ENCODE peak calls at places on chromosome 20, in ten cellular contexts. Z, B, P, E, A, G, U, I, X and D are unnamed samples.

GRCh38 chr20:3461911-3462677 is 8.7 kb upstream of the ATRN start:
- DNase-seq in A (no peak), P (no peak), I (no peak), G (no peak), Z (no peak), U (peak), X (peak), E (no peak), B (no peak), D (no peak)

GRCh38 chr20:37902504-37903313 is at the start of gene VSTM2L:
- DNase-seq in Z (no peak), G (peak), X (peak), E (peak), P (peak), I (peak), U (peak), A (no peak), B (no peak), D (no peak)

GRCh38 chr20:23049933-23050838 is 714 bp upstream of the THBD start:
- DNase-seq in U (peak), I (no peak), A (no peak), B (peak), Z (no peak), G (peak), X (no peak), P (peak), E (no peak), D (no peak)

GRCh38 chr20:52473171-52473570 is 281.6 kb upstream of the ZFP64 start:
- DNase-seq in G (no peak), Z (no peak), E (no peak), I (no peak), A (no peak), B (no peak), X (no peak), U (no peak), P (no peak), D (no peak)

GRCh38 chr20:1993986-1994385 is at the start of gene PDYN:
- DNase-seq in G (no peak), P (no peak), U (no peak), Z (no peak), X (no peak), A (no peak), I (no peak), E (no peak), B (no peak), D (no peak)

GRCh38 chr20:61828891-61829290 is 236.8 kb downstream of the TAF4 start:
- DNase-seq in X (no peak), U (no peak), P (no peak), B (no peak), E (no peak), I (no peak), Z (peak), G (no peak), A (no peak), D (no peak)

GRCh38 chr20:59775221-59776055 is 158.0 kb downstream of the SYCP2 start:
- DNase-seq in U (no peak), P (no peak), Z (no peak), B (no peak), G (no peak), X (no peak), E (no peak), A (no peak), I (no peak), D (no peak)

GRCh38 chr20:45450097-45450818 is 19.3 kb upstream of the WFDC2 start:
- DNase-seq in X (peak), G (peak), P (peak), Z (no peak), I (peak), E (no peak), U (peak), B (peak), A (no peak), D (no peak)

GRCh38 chr20:63714858-63715257 is 7.0 kb downstream of the ZGPAT start:
- DNase-seq in A (no peak), Z (no peak), G (no peak), P (no peak), X (no peak), E (no peak), U (no peak), I (no peak), B (no peak), D (no peak)

GRCh38 chr20:57395111-57395959 is 4.1 kb downstream of the RBM38 start:
- DNase-seq in A (no peak), U (peak), G (peak), I (no peak), P (peak), Z (peak), X (no peak), B (peak), E (peak), D (no peak)

GRCh38 chr20:53337419-53338101 is 256.1 kb downstream of the ZNF217 start:
- DNase-seq in A (no peak), E (no peak), U (no peak), I (no peak), P (no peak), G (no peak), B (no peak), Z (no peak), X (no peak), D (no peak)

GRCh38 chr20:50270569-50270968 is 79.9 kb downstream of the CEBPB start:
- DNase-seq in P (no peak), A (no peak), I (no peak), U (peak), E (peak), Z (no peak), B (peak), G (no peak), X (no peak), D (no peak)

GRCh38 chr20:40502431-40502992 is 186.5 kb downstream of the MAFB start:
- DNase-seq in A (no peak), B (no peak), U (no peak), G (no peak), E (no peak), X (no peak), I (no peak), P (no peak), Z (no peak), D (no peak)

GRCh38 chr20:25071722-25072121 is 10.2 kb downstream of the VSX1 start:
- DNase-seq in P (no peak), U (no peak), X (no peak), E (no peak), A (no peak), Z (no peak), I (no peak), B (no peak), G (no peak), D (no peak)

GRCh38 chr20:47150403-47151152 is 205.9 kb downstream of the ZMYND8 start:
- DNase-seq in Z (no peak), I (peak), X (peak), B (peak), G (peak), P (peak), U (peak), E (peak), A (peak), D (no peak)

GRCh38 chr20:46324960-46325703 is 16.8 kb upstream of the CDH22 start:
- DNase-seq in U (peak), A (no peak), X (peak), B (no peak), E (no peak), G (peak), P (peak), I (no peak), Z (no peak), D (no peak)

GRCh38 chr20:48776306-48776705 is 51.5 kb downstream of the PREX1 start:
- DNase-seq in P (peak), Z (no peak), B (no peak), A (no peak), U (no peak), X (peak), G (peak), I (no peak), E (peak), D (no peak)

GRCh38 chr20:53859684-53860083 is 210.7 kb downstream of the BCAS1 start:
- DNase-seq in U (peak), I (no peak), A (no peak), P (no peak), Z (no peak), E (no peak), G (no peak), B (no peak), X (no peak), D (no peak)

GRCh38 chr20:24764825-24765224 is 184.2 kb upstream of the CST7 start:
- DNase-seq in U (no peak), P (no peak), I (no peak), E (no peak), A (no peak), B (no peak), G (no peak), X (no peak), Z (peak), D (no peak)

GRCh38 chr20:40868568-40869223 is 159.9 kb upstream of the TOP1 start:
- DNase-seq in I (no peak), Z (no peak), G (peak), U (peak), A (no peak), P (peak), B (no peak), X (peak), E (peak), D (no peak)